ENCODE peak calls at places on chromosomes 16 and 17, in five cellular contexts. L is thoracic aorta, J is progenitor cell of endocrine pancreas, A is mesothelial cell of epicardium, Y is cardiac muscle cell. I is an unnamed sample.

GRCh38 chr17:41340934-41341861 is 9.4 kb downstream of the KRT33A start:
- DNase-seq in L (no peak), J (no peak), A (no peak), Y (no peak), I (no peak)

GRCh38 chr17:10271004-10271620 is 72.7 kb upstream of the GAS7 start:
- DNase-seq in L (no peak), J (no peak), A (no peak), Y (no peak), I (peak)

GRCh38 chr16:57694556-57695377 is at the start of gene DRC7:
- DNase-seq in L (no peak), J (peak), A (no peak), Y (peak), I (no peak)

GRCh38 chr17:72782985-72783701 is 309.3 kb downstream of the SLC39A11 start:
- DNase-seq in L (no peak), J (no peak), A (no peak), Y (no peak), I (no peak)

GRCh38 chr17:15649861-15650391 is 30.4 kb upstream of the FBXW10B start:
- DNase-seq in L (no peak), J (no peak), A (no peak), Y (no peak), I (no peak)

GRCh38 chr17:44960654-44961053 is 7.4 kb downstream of the C1QL1 start:
- DNase-seq in L (no peak), J (no peak), A (no peak), Y (no peak), I (no peak)

GRCh38 chr17:40399185-40399584 is 18.5 kb downstream of the TOP2A start:
- DNase-seq in L (no peak), J (no peak), A (no peak), Y (peak), I (peak)

GRCh38 chr17:79752175-79752574 is 21.4 kb downstream of the ENPP7 start:
- DNase-seq in L (no peak), J (no peak), A (no peak), Y (no peak), I (no peak)

GRCh38 chr17:46060461-46060860 is 61.4 kb downstream of the STH start:
- DNase-seq in L (no peak), J (no peak), A (no peak), Y (no peak), I (no peak)

GRCh38 chr17:58427807-58428206 is 10.5 kb upstream of the RNF43 start:
- DNase-seq in L (no peak), J (no peak), A (no peak), Y (no peak), I (no peak)

GRCh38 chr17:58436805-58437239 is 19.5 kb upstream of the RNF43 start:
- DNase-seq in L (no peak), J (no peak), A (no peak), Y (no peak), I (no peak)

GRCh38 chr17:58432806-58433573 is 15.7 kb upstream of the RNF43 start:
- DNase-seq in L (no peak), J (no peak), A (no peak), Y (no peak), I (no peak)
- TF ChIP-seq CTCF in L (no peak), J (no peak), A (no peak), Y (peak), I (no peak)

GRCh38 chr17:49516190-49516589 is 21.1 kb downstream of the NGFR start:
- DNase-seq in L (no peak), J (no peak), A (no peak), Y (no peak), I (no peak)

GRCh38 chr17:49513044-49513395 is 17.9 kb downstream of the NGFR start:
- DNase-seq in L (no peak), J (no peak), A (no peak), Y (no peak), I (no peak)

GRCh38 chr17:49515196-49515770 is 20.2 kb downstream of the NGFR start:
- DNase-seq in L (peak), J (no peak), A (no peak), Y (peak), I (peak)

GRCh38 chr17:49513616-49514373 is 18.7 kb downstream of the NGFR start:
- DNase-seq in L (no peak), J (no peak), A (no peak), Y (no peak), I (no peak)

GRCh38 chr17:49514374-49514738 is 19.3 kb downstream of the NGFR start:
- DNase-seq in L (no peak), J (no peak), A (no peak), Y (peak), I (no peak)
- TF ChIP-seq CTCF in L (no peak), J (peak), A (peak), Y (peak), I (peak)

DNA sequence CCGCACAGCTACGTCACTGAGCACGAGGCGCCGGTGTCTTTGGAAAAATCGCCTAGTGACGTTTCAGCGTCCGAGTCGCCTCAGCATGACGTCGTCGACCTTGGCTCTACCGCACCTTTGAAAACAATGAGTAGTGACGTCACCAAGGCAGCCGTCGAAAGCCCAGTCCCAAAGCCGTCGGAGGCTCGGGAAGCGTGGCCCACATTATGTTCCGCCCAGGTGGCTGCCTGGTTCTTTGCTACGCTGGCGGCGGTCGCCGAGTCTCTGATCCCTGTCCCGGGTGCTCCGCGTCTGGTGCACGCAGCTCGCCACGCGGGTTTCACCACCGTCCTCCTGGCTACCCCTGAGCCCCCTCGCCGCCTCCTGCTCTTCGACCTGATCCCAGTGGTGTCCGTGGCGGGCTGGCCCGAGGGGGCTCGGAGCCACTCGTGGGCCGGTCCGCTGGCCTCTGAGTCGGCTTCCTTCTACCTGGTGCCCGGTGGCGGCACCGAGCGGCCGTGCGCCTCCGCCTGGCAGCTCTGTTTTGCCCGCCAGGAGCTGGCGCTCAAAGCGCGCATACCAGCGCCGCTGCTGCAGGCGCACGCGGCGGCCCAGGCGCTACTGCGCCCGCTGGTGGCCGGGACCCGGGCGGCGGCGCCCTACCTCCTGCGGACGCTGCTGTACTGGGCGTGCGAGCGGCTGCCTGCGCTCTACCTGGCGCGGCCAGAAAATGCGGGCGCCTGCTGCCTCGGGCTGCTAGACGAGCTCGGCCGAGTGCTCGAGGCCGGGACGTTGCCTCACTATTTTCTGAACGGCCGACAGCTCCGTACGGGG is 1.5 kb downstream of the TMEM102 start:
- DNase-seq in L (no peak), J (peak), A (peak), Y (peak), I (peak)
- TF ChIP-seq CTCF in L (peak), J (peak), A (peak), Y (peak), I (peak)

DNA sequence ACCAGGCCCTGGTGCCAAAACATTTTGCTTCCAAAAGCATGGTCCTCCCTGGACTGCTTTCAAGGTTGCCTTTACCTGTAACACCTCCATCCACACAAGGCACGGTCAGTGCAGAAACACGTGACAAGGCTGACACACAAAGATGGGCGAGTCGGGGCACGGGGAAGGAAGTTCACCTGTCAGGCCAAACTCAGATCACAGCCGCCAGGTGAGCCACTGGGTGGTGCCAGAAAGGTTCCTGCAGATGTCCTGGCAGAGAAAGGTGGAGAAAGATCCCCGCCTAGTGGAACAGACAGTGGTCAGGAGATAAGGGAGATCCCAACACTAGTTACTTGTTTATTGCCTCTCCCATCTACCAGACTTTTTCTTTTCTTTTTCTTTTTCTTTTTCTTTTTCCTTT is 155.3 kb downstream of the AIPL1 start:
- DNase-seq in L (no peak), J (peak), A (no peak), Y (no peak), I (no peak)
- TF ChIP-seq CTCF in L (no peak), J (peak), A (no peak), Y (no peak), I (no peak)

DNA sequence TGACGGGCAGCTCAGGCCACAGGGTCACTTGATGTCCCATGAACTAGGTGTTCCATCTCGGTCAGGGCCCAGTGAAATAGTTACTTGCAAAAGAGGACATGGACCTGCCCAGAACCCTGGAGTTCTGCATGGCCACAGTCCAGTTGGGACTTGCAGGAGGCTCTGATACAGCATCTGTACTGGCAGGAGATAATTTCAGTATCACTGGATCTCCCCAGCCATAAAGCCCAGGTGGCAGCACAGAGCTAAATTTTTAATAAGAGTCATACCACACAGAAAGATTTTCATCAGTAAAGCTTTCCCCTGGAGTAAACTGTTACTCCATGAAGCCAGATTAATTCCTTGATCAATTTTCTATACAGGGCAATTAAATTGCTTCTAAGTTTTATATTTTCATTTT is 18.0 kb upstream of the SLC16A5 start:
- DNase-seq in L (no peak), J (no peak), A (no peak), Y (no peak), I (no peak)
- TF ChIP-seq CTCF in L (no peak), J (no peak), A (peak), Y (no peak), I (peak)

GRCh38 chr16:69330286-69331109 is at the start of gene PDF:
- DNase-seq in L (peak), J (peak), A (peak), Y (peak), I (peak)
- TF ChIP-seq CTCF in L (no peak), J (no peak), A (no peak), Y (no peak), I (no peak)

GRCh38 chr17:81346908-81347349 is 48.3 kb upstream of the BAHCC1 start:
- DNase-seq in L (no peak), J (no peak), A (no peak), Y (no peak), I (no peak)

GRCh38 chr17:81342700-81343070 is 47.6 kb upstream of the SLC38A10 start:
- DNase-seq in L (no peak), J (no peak), A (no peak), Y (no peak), I (no peak)

GRCh38 chr17:81346090-81346907 is 49.0 kb upstream of the BAHCC1 start:
- DNase-seq in L (peak), J (peak), A (peak), Y (peak), I (peak)

GRCh38 chr17:81347437-81347836 is 47.8 kb upstream of the BAHCC1 start:
- DNase-seq in L (no peak), J (no peak), A (no peak), Y (no peak), I (no peak)

DNA sequence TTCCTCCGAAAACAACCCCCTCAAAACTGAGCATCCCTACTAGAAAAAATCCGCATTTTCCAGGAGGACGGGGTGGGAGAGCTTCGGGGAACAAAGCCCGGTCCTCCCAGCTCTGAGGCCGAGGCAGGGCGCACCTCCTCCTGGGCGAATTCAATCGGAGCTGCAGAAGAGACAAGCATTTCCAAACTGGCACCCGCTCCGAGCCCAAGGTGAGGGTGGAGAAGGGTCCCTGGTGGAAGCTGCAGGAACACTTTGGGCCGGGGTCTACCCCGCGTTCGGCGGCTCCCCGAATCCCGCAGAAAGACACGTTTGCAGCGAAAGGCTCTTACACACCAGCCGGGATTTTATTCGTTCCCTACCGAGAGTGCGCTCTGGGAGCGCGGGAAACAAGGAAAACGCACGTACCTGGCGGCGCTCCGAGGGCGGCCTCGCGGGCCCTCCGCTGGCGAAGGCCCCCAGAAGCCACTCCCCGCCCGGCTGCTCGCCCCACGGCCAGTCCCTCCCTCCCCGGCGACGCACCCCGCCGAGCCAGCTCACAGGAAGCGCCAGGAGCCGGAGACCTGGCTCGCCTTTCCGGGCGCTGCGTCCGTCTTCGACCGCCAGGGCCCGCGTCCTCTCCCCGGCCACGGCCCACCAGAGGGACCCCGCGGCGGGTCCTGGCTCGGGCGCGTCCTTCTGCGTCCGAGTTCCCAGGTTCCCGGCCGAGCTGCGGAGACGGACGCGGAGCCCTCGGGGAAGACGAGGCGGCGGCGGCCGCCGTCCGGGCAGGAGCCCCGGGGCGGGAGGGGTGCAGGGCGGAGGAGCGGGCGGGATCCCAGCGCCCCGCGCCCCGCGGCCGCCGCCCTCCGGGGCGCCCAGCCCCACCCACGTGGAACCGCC is 49.8 kb upstream of the BAHCC1 start:
- DNase-seq in L (peak), J (peak), A (no peak), Y (peak), I (peak)
- TF ChIP-seq CTCF in L (peak), J (peak), A (peak), Y (peak), I (peak)

GRCh38 chr17:42918902-42919521 is 18.4 kb downstream of the G6PC1 start:
- DNase-seq in L (no peak), J (no peak), A (no peak), Y (no peak), I (no peak)
- TF ChIP-seq CTCF in L (no peak), J (no peak), A (no peak), Y (no peak), I (no peak)

I was measured in AG09309.